ENCODE peak calls at places on chromosome 3, in seven cellular contexts. L is NCI-H345, G is IMR-90, N is NCI-H1417, Y is HCEC 1CT, O is GM03348, M is HEK293T. R is an unnamed sample.
A peak's percentile ranks its signal among the peaks of the same experiment; 100 is the strongest.

GRCh38 chr3:70805044-70805732 is 492.8 kb upstream of the MDFIC2 start:
- DNase-seq in L (no peak), G (peak; percentile 80), N (no peak), Y (peak; percentile 14), O (peak; percentile 33), M (no peak), R (no peak)

GRCh38 chr3:142028174-142028833 is 121.0 kb downstream of the TFDP2 start:
- DNase-seq in L (peak; percentile 3), G (peak; percentile 90), N (no peak), Y (peak; percentile 54), O (peak; percentile 60), M (peak; percentile 54), R (no peak)

GRCh38 chr3:149589332-149589731 is 68.5 kb downstream of the WWTR1 start:
- DNase-seq in L (no peak), G (peak; percentile 96), N (no peak), Y (peak; percentile 81), O (peak; percentile 53), M (no peak), R (no peak)

GRCh38 chr3:10484709-10485108 is 20.7 kb downstream of the ATP2B2 start:
- DNase-seq in L (no peak), G (no peak), N (no peak), Y (no peak), O (no peak), M (no peak), R (no peak)

GRCh38 chr3:113485161-113485609 is 29.8 kb downstream of the SPICE1 start:
- DNase-seq in L (no peak), G (no peak), N (no peak), Y (no peak), O (no peak), M (no peak), R (no peak)

GRCh38 chr3:20680990-20681628 is 495.1 kb upstream of the SGO1 start:
- DNase-seq in L (no peak), G (no peak), N (no peak), Y (no peak), O (no peak), M (no peak), R (no peak)

GRCh38 chr3:44241706-44242105 is at the start of gene TOPAZ1:
- DNase-seq in L (no peak), G (no peak), N (no peak), Y (no peak), O (no peak), M (no peak), R (no peak)

GRCh38 chr3:20352547-20353164 is 166.7 kb upstream of the SGO1 start:
- DNase-seq in L (no peak), G (no peak), N (no peak), Y (no peak), O (no peak), M (no peak), R (no peak)

GRCh38 chr3:10956531-10956930 is 36.0 kb upstream of the SLC6A1 start:
- DNase-seq in L (no peak), G (no peak), N (no peak), Y (no peak), O (no peak), M (no peak), R (no peak)

GRCh38 chr3:16697437-16698258 is 92.4 kb upstream of the DAZL start:
- DNase-seq in L (no peak), G (peak; percentile 1), N (no peak), Y (peak; percentile 68), O (no peak), M (no peak), R (no peak)

GRCh38 chr3:179189764-179190163 is 41.6 kb downstream of the PIK3CA start:
- DNase-seq in L (no peak), G (peak; percentile 84), N (no peak), Y (peak; percentile 80), O (peak; percentile 19), M (no peak), R (no peak)

GRCh38 chr3:183428140-183429023 is at the start of gene MCF2L2:
- DNase-seq in L (peak; percentile 81), G (peak; percentile 15), N (peak; percentile 93), Y (no peak), O (peak; percentile 71), M (peak; percentile 57), R (peak; percentile 38)

GRCh38 chr3:104460477-104461406 is 906.0 kb upstream of the ALCAM start:
- DNase-seq in L (no peak), G (peak; percentile 32), N (no peak), Y (peak; percentile 62), O (peak; percentile 58), M (no peak), R (no peak)

GRCh38 chr3:89504432-89504831 is 397.0 kb downstream of the EPHA3 start:
- DNase-seq in L (no peak), G (no peak), N (no peak), Y (no peak), O (no peak), M (no peak), R (no peak)

GRCh38 chr3:128342701-128343180 is 123.9 kb downstream of the DNAJB8 start:
- DNase-seq in L (no peak), G (no peak), N (no peak), Y (no peak), O (no peak), M (no peak), R (no peak)

GRCh38 chr3:18258492-18258891 is 166.6 kb downstream of the SATB1 start:
- DNase-seq in L (no peak), G (no peak), N (no peak), Y (no peak), O (no peak), M (no peak), R (no peak)

GRCh38 chr3:69012111-69012835 is 1.2 kb downstream of the EOGT start:
- DNase-seq in L (no peak), G (peak; percentile 63), N (peak; percentile 5), Y (peak; percentile 37), O (peak; percentile 55), M (no peak), R (no peak)

GRCh38 chr3:16837602-16838001 is 47.2 kb upstream of the PLCL2 start:
- DNase-seq in L (no peak), G (no peak), N (no peak), Y (no peak), O (no peak), M (no peak), R (no peak)

R was measured in HuH-7.5.